ENCODE peak calls at places on chromosomes 2 and 18, in five cellular contexts. V, M, L, B and J are unnamed samples.

GRCh38 chr2:199851499-199851816 is 466 bp upstream of the FTCDNL1 start:
- DNase-seq in V (no peak), M (no peak), B (no peak), L (no peak), J (no peak)

GRCh38 chr2:180376076-180376475 is 369.0 kb upstream of the CWC22 start:
- DNase-seq in V (no peak), M (no peak), L (no peak), B (no peak), J (no peak)

GRCh38 chr2:134301099-134301970 is 47.5 kb downstream of the MGAT5 start:
- DNase-seq in L (no peak), V (no peak), B (no peak), M (no peak), J (no peak)

GRCh38 chr18:58044370-58045264 is 591 bp downstream of the NEDD4L start:
- DNase-seq in V (no peak), B (no peak), M (no peak), L (peak), J (no peak)

GRCh38 chr2:188785515-188785914 is 188.7 kb upstream of the COL3A1 start:
- DNase-seq in L (no peak), V (no peak), B (no peak), M (no peak), J (no peak)

GRCh38 chr2:135960598-135961551 is 24.6 kb downstream of the DARS1 start:
- DNase-seq in B (no peak), L (no peak), V (no peak), M (no peak), J (peak)

GRCh38 chr18:8869696-8870095 is 164.3 kb downstream of the MTCL1 start:
- DNase-seq in L (no peak), V (no peak), B (no peak), M (no peak), J (no peak)

GRCh38 chr2:218516614-218517013 is 51.5 kb downstream of the USP37 start:
- DNase-seq in V (peak), B (no peak), L (peak), M (peak), J (peak)

GRCh38 chr2:152407204-152407721 is 72.3 kb downstream of the FMNL2 start:
- DNase-seq in B (no peak), V (no peak), L (peak), M (no peak), J (no peak)

GRCh38 chr18:8084160-8084559 is 517.0 kb downstream of the PTPRM start:
- DNase-seq in L (peak), B (peak), V (peak), M (peak), J (no peak)

GRCh38 chr2:189409647-189410046 is 31.6 kb upstream of the WDR75 start:
- DNase-seq in V (no peak), M (no peak), B (no peak), L (no peak), J (no peak)

GRCh38 chr2:28342081-28342967 is 50.3 kb upstream of the FOSL2 start:
- DNase-seq in L (peak), B (no peak), M (no peak), V (peak), J (peak)

GRCh38 chr2:10877691-10878111 is 34.0 kb upstream of the KCNF1 start:
- DNase-seq in M (no peak), B (no peak), V (no peak), L (no peak), J (no peak)

GRCh38 chr2:159904565-159905281 is 106.7 kb upstream of the CD302 start:
- DNase-seq in M (no peak), V (no peak), L (peak), B (no peak), J (peak)

GRCh38 chr2:104378853-104379374 is 475.0 kb upstream of the POU3F3 start:
- DNase-seq in L (peak), B (peak), V (peak), M (no peak), J (peak)

GRCh38 chr18:61203151-61203550 is 130.1 kb upstream of the CDH20 start:
- DNase-seq in V (no peak), M (no peak), L (no peak), B (no peak), J (no peak)

GRCh38 chr18:63148449-63149199 is 170.9 kb downstream of the BCL2 start:
- DNase-seq in V (no peak), B (no peak), M (no peak), L (no peak), J (no peak)

GRCh38 chr2:178418426-178418825 is 32.5 kb downstream of the PRKRA start:
- DNase-seq in B (no peak), L (no peak), M (no peak), V (no peak), J (no peak)

GRCh38 chr2:27489118-27489497 is 435 bp downstream of the IFT172 start:
- DNase-seq in B (no peak), M (peak), L (peak), V (peak), J (no peak)

GRCh38 chr2:44290271-44290670 is 15.0 kb downstream of the SLC3A1 start:
- DNase-seq in V (no peak), B (no peak), L (no peak), M (no peak), J (no peak)

GRCh38 chr2:213147550-213147949 is 3.9 kb downstream of the IKZF2 start:
- DNase-seq in M (no peak), L (no peak), V (no peak), B (no peak), J (no peak)

GRCh38 chr2:107383706-107384105 is 443.0 kb upstream of the RGPD4 start:
- DNase-seq in B (no peak), M (no peak), L (no peak), V (no peak), J (no peak)

GRCh38 chr18:9658111-9658641 is 43.8 kb upstream of the PPP4R1 start:
- DNase-seq in B (no peak), V (no peak), M (peak), L (no peak), J (no peak)

GRCh38 chr2:224393145-224393544 is 8.8 kb downstream of the FAM124B start:
- DNase-seq in L (peak), B (no peak), V (no peak), M (no peak), J (no peak)

GRCh38 chr2:30235859-30236535 is 4.7 kb downstream of the LBH start:
- DNase-seq in L (no peak), M (no peak), V (no peak), B (no peak), J (no peak)

GRCh38 chr2:109129356-109129920 is 433 bp downstream of the SH3RF3 start:
- DNase-seq in L (no peak), M (no peak), V (no peak), B (no peak), J (no peak)

GRCh38 chr2:48600204-48600813 is 17.3 kb upstream of the GTF2A1L start:
- DNase-seq in B (no peak), L (peak), V (peak), M (no peak), J (no peak)

GRCh38 chr18:8991131-8991530 is 111.4 kb upstream of the NDUFV2 start:
- DNase-seq in M (no peak), V (no peak), B (no peak), L (no peak), J (no peak)

GRCh38 chr18:44715841-44716240 is 35.2 kb downstream of the SETBP1 start:
- DNase-seq in M (no peak), B (no peak), L (no peak), V (no peak), J (no peak)

GRCh38 chr18:50748243-50749229 is 71.3 kb downstream of the MRO start:
- DNase-seq in M (no peak), V (no peak), B (peak), L (no peak), J (no peak)

GRCh38 chr2:241609859-241610793 is 26.8 kb downstream of the THAP4 start:
- DNase-seq in B (peak), V (peak), L (peak), M (no peak), J (no peak)

GRCh38 chr2:239192456-239192855 is 208.4 kb downstream of the HDAC4 start:
- DNase-seq in L (no peak), V (no peak), B (no peak), M (no peak), J (no peak)

GRCh38 chr2:32289165-32290054 is 11.7 kb downstream of the YIPF4 start:
- DNase-seq in B (no peak), V (peak), L (peak), M (peak), J (peak)

GRCh38 chr2:36633470-36634092 is 35.6 kb upstream of the FEZ2 start:
- DNase-seq in V (no peak), L (no peak), M (no peak), B (no peak), J (no peak)

GRCh38 chr2:164114937-164115336 is 379.1 kb upstream of the FIGN start:
- DNase-seq in L (no peak), B (no peak), V (no peak), M (no peak), J (peak)

DNA sequence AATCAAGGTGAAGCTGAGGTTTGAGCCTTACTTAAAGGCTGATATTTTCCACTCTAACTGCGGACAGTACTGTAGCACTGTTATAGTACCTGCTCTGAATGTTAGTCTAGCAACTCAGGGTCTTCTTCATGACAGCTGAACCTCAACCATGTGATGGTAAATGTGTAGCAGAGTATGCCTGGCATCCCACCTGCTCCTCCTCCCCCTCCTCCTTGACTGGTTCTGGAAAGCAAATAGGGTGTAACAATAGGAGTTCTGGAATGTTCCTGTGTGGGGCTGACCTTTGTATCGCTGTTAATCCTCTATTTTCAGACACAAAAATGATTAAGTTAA is 447 bp upstream of the CCL20 start:
- DNase-seq in L (no peak), M (no peak), B (no peak), V (no peak), J (no peak)
- TF ChIP-seq JUND in L (no peak), M (no peak), B (no peak), V (no peak), J (no peak)

GRCh38 chr2:65501074-65501473 is 68.7 kb upstream of the SPRED2 start:
- DNase-seq in L (no peak), V (no peak), B (no peak), M (no peak), J (no peak)

GRCh38 chr2:65504814-65505697 is 72.7 kb upstream of the SPRED2 start:
- DNase-seq in V (peak), M (no peak), L (no peak), B (no peak), J (no peak)

GRCh38 chr2:65501836-65502235 is 69.4 kb upstream of the SPRED2 start:
- DNase-seq in L (no peak), B (no peak), M (no peak), V (no peak), J (no peak)

GRCh38 chr2:65504201-65504600 is 71.8 kb upstream of the SPRED2 start:
- DNase-seq in V (no peak), M (no peak), L (no peak), B (no peak), J (no peak)

DNA sequence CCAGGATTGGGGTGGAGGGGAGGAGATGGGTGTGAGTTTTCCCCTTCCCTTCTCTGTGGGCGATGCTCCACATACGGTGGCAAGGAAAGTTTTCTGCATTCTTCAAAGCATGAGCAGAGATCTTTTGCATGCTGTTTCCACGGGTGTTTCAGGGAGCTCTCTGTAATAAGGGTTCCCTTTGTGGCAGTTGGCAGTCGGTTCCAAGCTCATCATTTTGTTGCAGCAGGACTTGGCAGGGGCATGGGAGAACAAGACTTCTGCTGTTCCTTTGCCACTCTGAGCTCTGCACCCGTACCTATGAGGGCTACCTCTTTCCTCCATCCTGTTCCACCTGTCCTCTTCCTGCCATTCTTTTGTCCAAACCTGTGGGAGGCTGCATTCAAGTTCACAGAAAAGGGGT is 71.3 kb upstream of the SPRED2 start:
- DNase-seq in B (no peak), V (no peak), M (no peak), L (no peak), J (no peak)
- TF ChIP-seq JUND in B (no peak), V (no peak), M (no peak), L (no peak), J (no peak)

GRCh38 chr2:111052621-111053020 is 68.1 kb upstream of the BCL2L11 start:
- DNase-seq in L (no peak), M (no peak), B (no peak), V (no peak), J (no peak)

GRCh38 chr2:111053266-111053665 is 67.4 kb upstream of the BCL2L11 start:
- DNase-seq in V (no peak), L (no peak), B (no peak), M (no peak), J (no peak)

GRCh38 chr2:111048856-111049551 is 71.7 kb upstream of the BCL2L11 start:
- DNase-seq in V (no peak), L (no peak), M (no peak), B (no peak), J (no peak)

GRCh38 chr2:111050701-111051376 is 69.9 kb upstream of the BCL2L11 start:
- DNase-seq in B (no peak), V (peak), L (no peak), M (no peak), J (no peak)

GRCh38 chr2:111049792-111050640 is 70.7 kb upstream of the BCL2L11 start:
- DNase-seq in V (peak), M (no peak), B (no peak), L (no peak), J (peak)
- TF ChIP-seq JUND in V (no peak), M (no peak), B (no peak), L (no peak), J (no peak)

GRCh38 chr2:71603311-71603794 is 150.0 kb downstream of the DYSF start:
- DNase-seq in V (no peak), B (no peak), M (no peak), L (no peak), J (no peak)

GRCh38 chr2:71601136-71602114 is 148.1 kb downstream of the DYSF start:
- DNase-seq in L (no peak), B (no peak), V (no peak), M (no peak), J (no peak)

GRCh38 chr2:71603851-71604708 is 150.7 kb downstream of the DYSF start:
- DNase-seq in M (no peak), B (no peak), L (no peak), V (no peak), J (no peak)

GRCh38 chr2:71602115-71602495 is 148.7 kb downstream of the DYSF start:
- DNase-seq in V (no peak), M (no peak), L (no peak), B (no peak), J (no peak)

DNA sequence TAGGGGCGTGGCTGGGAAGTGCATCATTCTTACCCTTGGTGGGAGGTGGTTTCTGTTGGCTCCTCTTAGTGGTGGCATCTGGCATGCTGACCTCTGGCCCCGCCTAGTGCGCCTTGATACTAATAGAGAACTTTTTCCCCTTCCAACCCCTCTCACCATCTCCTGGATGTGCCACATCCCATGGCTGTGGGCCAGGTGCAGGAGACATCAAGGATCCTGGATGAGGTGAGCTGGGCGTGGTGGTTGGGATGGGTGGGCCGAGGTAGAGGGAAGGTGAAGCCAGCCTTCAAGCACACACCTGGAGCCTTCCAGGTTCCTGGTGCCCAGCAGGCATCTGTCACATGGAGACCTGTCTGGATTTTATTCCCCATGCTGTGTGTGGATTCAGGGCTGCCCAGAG is 149.2 kb downstream of the DYSF start:
- DNase-seq in B (no peak), L (no peak), M (no peak), V (no peak), J (no peak)
- TF ChIP-seq JUND in B (no peak), L (no peak), M (no peak), V (no peak), J (no peak)

DNA sequence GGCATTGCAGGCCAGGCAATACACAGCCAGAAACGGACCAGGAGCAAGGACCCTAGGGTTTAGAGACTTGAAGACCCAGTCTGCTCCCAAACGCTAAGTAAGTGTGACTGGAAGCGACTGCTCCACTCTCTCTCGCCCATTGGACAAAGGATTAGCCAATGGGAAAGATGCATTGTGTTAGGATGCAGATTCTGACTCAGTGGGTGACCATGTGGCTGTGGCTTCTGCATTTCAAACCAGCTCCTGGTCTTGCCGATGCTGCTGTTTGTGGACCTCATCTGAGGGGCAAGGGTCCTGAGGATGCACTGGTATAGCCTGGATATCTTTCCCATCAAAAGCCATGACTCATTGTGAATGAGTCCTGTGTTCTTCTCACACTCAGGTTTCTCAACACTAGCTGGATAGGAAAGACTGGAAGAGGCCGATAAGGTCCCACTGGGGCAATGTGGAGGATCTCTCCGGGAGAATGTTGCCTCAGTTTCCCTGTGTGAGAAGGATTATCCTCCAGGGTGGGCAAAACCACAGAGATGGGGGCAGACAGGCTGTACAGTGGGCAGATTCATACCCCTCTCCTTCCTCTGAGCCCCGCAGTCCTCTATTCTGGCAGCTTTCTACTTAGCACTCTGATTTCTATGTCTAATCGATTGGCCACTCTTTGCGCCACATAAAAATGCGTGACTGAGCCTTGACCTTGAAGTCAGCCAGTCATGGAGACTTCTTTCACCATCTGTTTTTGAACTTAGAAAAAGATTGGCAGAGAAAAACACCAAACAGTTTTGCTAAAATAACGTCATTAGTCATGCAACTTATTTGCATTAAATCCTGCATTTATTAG is 257.1 kb downstream of the PRKCE start:
- DNase-seq in M (no peak), L (no peak), B (no peak), V (no peak), J (no peak)
- TF ChIP-seq JUND in M (no peak), L (no peak), B (no peak), V (no peak), J (no peak)

GRCh38 chr2:96890726-96891385 is 21.0 kb upstream of the SEMA4C start:
- DNase-seq in M (no peak), L (peak), B (no peak), V (no peak), J (no peak)
- TF ChIP-seq JUND in M (no peak), L (no peak), B (no peak), V (no peak), J (no peak)

GRCh38 chr2:88657131-88657530 is 29.9 kb upstream of the EIF2AK3 start:
- DNase-seq in L (no peak), M (no peak), V (peak), B (no peak), J (no peak)

GRCh38 chr2:88658318-88658717 is 31.1 kb upstream of the EIF2AK3 start:
- DNase-seq in B (no peak), M (no peak), V (no peak), L (no peak), J (no peak)

GRCh38 chr2:88660622-88661021 is 30.9 kb upstream of the RPIA start:
- DNase-seq in B (no peak), L (no peak), V (no peak), M (no peak), J (no peak)

GRCh38 chr2:88656690-88657089 is 29.4 kb upstream of the EIF2AK3 start:
- DNase-seq in V (no peak), M (no peak), B (no peak), L (peak), J (no peak)

DNA sequence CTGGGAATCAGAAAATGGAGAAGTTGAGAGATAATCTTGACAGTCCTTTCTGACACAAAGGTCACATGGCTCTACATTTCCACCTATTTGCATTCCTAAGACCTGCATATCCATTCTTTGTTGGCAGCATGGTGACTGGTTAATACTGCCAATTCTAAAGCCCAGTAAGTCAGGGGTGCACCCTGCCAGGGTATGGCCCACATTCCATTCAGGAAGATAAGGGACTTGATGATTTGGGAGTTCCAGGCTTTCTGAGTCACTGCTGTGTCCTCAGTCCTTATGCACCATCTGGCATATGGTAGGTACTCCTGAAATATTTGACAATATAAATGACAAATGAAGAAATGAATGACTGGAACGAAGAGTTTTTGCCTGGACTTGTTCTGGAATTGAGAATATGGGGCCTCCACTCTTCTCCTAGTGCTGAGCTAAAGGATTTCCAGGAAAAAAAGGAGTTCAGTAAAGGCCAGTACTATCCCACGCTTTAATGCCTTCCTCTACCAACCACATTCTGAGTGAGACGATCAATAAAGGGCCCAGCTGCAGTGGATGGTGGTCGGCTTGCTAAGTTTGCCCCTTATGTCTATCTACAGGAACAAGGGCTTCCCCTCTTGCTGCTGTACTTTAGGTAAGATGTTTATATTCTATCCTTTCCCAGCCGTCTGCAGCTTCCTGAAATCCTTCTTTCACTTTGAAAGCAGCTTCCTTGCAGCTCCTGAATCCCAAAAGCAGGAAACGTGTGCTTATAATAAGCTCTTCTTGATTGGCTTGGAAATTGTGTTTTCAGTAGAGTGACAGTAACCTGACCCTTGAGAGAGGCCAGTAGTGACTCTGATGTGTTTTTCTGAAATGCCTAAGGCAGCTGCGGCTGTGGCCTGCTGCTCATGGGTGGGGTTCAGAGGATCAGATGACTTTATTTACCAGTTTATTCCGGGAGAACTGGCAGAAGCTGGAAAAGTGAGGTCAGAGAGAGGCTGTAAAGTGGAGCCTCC is 31.9 kb upstream of the EIF2AK3 start:
- DNase-seq in V (peak), M (no peak), B (no peak), L (peak), J (peak)
- TF ChIP-seq JUND in V (no peak), M (no peak), B (peak), L (peak), J (no peak)